ENCODE peak calls at places on chromosomes 13 and 19, in four cellular contexts. Z is CD8-positive, alpha-beta T cell; R is neuronal stem cell; U is A673. S is an unnamed sample. For H3K4me1, the result is how much of the 10 kb centered on the place peaks cover.

GRCh38 chr19:35592226-35592625 is 6.3 kb downstream of the PMIS2 start:
- DNase-seq in Z (no peak), R (peak), U (peak), S (no peak)

GRCh38 chr19:46515879-46516350 is 20.2 kb upstream of the PNMA8B start:
- DNase-seq in Z (no peak), R (no peak), U (peak), S (peak)

GRCh38 chr13:31204592-31204991 is 4.8 kb downstream of the B3GLCT start:
- DNase-seq in Z (no peak), R (no peak), U (peak), S (no peak)

GRCh38 chr19:16078759-16079707 is 2.7 kb downstream of the TPM4 start:
- DNase-seq in Z (no peak), R (no peak), U (peak), S (peak)

GRCh38 chr19:55080121-55080914 is 4.6 kb downstream of the EPS8L1 start:
- DNase-seq in Z (peak), R (no peak), U (peak), S (peak)

GRCh38 chr19:16544468-16545231 is 2.4 kb upstream of the CHERP start:
- DNase-seq in Z (no peak), R (no peak), U (no peak), S (no peak)

GRCh38 chr19:20558011-20558410 is 7.6 kb downstream of the ZNF737 start:
- DNase-seq in Z (no peak), R (no peak), U (no peak), S (no peak)

GRCh38 chr19:35977446-35978222 is 17.4 kb upstream of the SDHAF1 start:
- DNase-seq in Z (no peak), R (no peak), U (peak), S (peak)

GRCh38 chr19:2716275-2716650 is 4.9 kb downstream of the DIRAS1 start:
- DNase-seq in Z (no peak), R (no peak), U (no peak), S (no peak)

GRCh38 chr13:76552373-76552772 is 333.8 kb downstream of the KCTD12 start:
- DNase-seq in Z (no peak), R (no peak), U (peak), S (no peak)

GRCh38 chr13:20258208-20258962 is 26.3 kb upstream of the GJB6 start:
- DNase-seq in Z (no peak), R (no peak), U (no peak), S (no peak)

GRCh38 chr13:50684366-50684765 is 159.1 kb downstream of the DLEU7 start:
- DNase-seq in Z (no peak), R (no peak), U (no peak), S (no peak)

GRCh38 chr13:80055804-80056203 is 285.1 kb downstream of the SPRY2 start:
- DNase-seq in Z (no peak), R (peak), U (no peak), S (no peak)

GRCh38 chr13:26984337-26984736 is 187.3 kb downstream of the USP12 start:
- DNase-seq in Z (no peak), R (no peak), U (no peak), S (no peak)
- H3K4me1 ChIP-seq in Z (under half), R (under half), U (under half), S (under half)

GRCh38 chr13:22874839-22875238 is 305.9 kb upstream of the SGCG start:
- DNase-seq in Z (no peak), R (no peak), U (no peak), S (no peak)
- H3K27ac ChIP-seq in Z (no peak), R (no peak), U (no peak), S (no peak)

GRCh38 chr19:19406878-19407639 is 1.6 kb downstream of the GATAD2A start:
- DNase-seq in Z (no peak), R (no peak), U (peak), S (peak)
- H3K4me1 ChIP-seq in Z (half or more), R (under half), U (under half), S (under half)

GRCh38 chr19:8323781-8324185 is 2.5 kb downstream of the RPS28 start:
- DNase-seq in Z (no peak), R (no peak), U (no peak), S (no peak)

GRCh38 chr19:8321760-8322637 is 703 bp downstream of the RPS28 start:
- DNase-seq in Z (no peak), R (no peak), U (no peak), S (peak)

GRCh38 chr19:8321067-8321759 is at the start of the genes NDUFA7 and RPS28:
- DNase-seq in Z (peak), R (peak), U (peak), S (peak)

GRCh38 chr19:8324186-8325050 is 3.1 kb downstream of the RPS28 start:
- DNase-seq in Z (no peak), R (no peak), U (no peak), S (peak)

GRCh38 chr19:8322638-8322997 is 1.3 kb downstream of the RPS28 start:
- DNase-seq in Z (no peak), R (no peak), U (no peak), S (no peak)
- H3K27ac ChIP-seq in Z (no peak), R (no peak), U (peak), S (peak)

GRCh38 chr13:44516771-44517170 is 59.4 kb downstream of the TSC22D1 start:
- DNase-seq in Z (no peak), R (no peak), U (no peak), S (no peak)

GRCh38 chr13:44523176-44524017 is 52.7 kb downstream of the TSC22D1 start:
- DNase-seq in Z (no peak), R (no peak), U (peak), S (no peak)

GRCh38 chr13:44514278-44514677 is 61.9 kb downstream of the TSC22D1 start:
- DNase-seq in Z (no peak), R (no peak), U (no peak), S (no peak)

GRCh38 chr13:44519642-44520041 is 56.5 kb downstream of the TSC22D1 start:
- DNase-seq in Z (no peak), R (no peak), U (peak), S (no peak)
- H3K4me1 ChIP-seq in Z (under half), R (under half), U (under half), S (under half)

DNA sequence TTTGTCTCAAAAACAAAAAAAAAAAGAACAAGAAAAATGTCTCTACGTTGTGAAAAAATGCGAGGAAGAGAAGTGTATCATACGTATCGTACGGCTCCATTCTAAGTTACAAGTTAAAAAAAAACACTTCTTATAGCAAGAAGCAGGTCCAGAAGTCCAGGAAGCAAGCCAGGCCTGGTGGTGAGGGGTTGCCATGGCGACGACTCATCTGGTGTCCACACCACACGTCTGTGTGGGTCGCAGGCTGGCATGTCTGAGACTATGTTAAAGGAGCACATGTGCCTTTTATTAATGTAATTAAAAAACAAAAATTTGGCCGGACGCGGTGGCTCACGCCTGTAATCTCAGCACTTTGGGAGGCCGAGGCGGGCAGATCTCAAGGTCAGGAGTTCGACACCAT is 5.9 kb downstream of the MED16 start:
- DNase-seq in Z (no peak), R (no peak), U (no peak), S (no peak)
- H3K27ac ChIP-seq in Z (no peak), R (no peak), U (no peak), S (no peak)

GRCh38 chr19:38006361-38007045 is 99.5 kb downstream of the SIPA1L3 start:
- DNase-seq in Z (no peak), R (no peak), U (no peak), S (no peak)
- H3K4me1 ChIP-seq in Z (under half), R (under half), U (under half), S (under half)

DNA sequence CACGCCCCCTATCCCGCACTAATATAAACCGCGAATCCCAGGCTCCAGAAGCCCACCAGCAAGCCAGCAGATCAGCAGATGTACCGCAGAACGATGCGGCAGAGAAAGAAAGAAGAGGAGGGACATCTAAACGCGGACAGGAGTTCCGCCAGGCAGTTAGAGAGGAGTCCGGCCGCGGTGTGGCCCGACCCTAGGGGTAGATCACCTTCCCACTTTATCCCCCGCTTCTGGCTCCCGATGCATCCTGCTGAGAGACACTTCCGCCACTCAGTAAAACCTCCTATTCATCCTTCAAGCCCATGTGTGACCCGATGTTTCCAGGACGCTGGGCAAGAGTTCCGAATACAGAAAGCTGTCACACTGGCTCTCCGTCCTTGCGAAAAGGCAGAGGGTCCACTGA is 1046.8 kb downstream of the SLITRK5 start:
- DNase-seq in Z (no peak), R (no peak), U (no peak), S (no peak)
- H3K27ac ChIP-seq in Z (no peak), R (no peak), U (no peak), S (no peak)

DNA sequence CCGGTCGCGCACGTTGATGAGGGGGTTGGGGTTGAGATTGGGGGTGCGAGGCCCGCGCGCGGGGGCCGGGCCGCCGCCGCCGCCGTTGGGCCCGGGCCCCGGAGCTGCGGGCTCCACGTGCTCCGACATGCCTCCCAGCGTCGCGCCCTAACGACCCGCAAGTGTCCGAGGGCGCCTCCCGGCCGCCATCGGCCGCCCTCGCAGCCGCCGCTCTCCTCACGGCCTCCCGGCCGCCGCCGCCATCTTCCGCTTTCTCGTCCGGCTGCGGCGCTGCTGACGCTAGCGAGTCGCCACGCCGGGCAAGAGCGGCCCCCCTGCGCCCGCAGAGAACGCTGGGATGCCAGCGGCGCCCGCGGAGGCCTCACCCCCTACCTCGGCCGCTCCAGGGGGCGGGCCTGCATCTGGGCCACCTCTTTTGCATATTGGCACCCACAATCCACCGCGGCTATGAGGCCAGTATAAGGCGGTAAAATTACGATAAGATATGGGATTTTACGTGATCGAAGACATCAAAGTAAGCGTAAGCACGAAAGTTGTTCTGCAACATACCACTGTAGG is at the start of gene TMEM259:
- DNase-seq in Z (peak), R (peak), U (peak), S (peak)
- H3K4me1 ChIP-seq in Z (under half), R (under half), U (under half), S (under half)

S was measured in DND-41.